ENCODE peak calls at places on chromosome 6, in five cellular contexts. Z, J, E, R and B are unnamed samples.

GRCh38 chr6:27238010-27238983 is 9.2 kb upstream of the PRSS16 start:
- DNase-seq in J (no peak), Z (no peak), E (no peak), R (peak; percentile 22), B (no peak)

GRCh38 chr6:63795006-63795405 is 159.4 kb downstream of the PHF3 start:
- DNase-seq in J (no peak), R (no peak), Z (no peak), E (no peak), B (no peak)

GRCh38 chr6:50128420-50129005 is 78.8 kb upstream of the DEFB112 start:
- DNase-seq in R (no peak), E (no peak), Z (no peak), J (peak; percentile 20), B (no peak)

GRCh38 chr6:113050979-113051378 is 703.8 kb downstream of the RFPL4B start:
- DNase-seq in J (no peak), R (no peak), Z (no peak), E (no peak), B (no peak)

GRCh38 chr6:79079425-79080130 is 1.5 kb upstream of the PHIP start:
- DNase-seq in Z (no peak), R (no peak), J (peak; percentile 16), E (no peak), B (peak; percentile 29)

GRCh38 chr6:143514996-143515760 is 3.7 kb upstream of the FUCA2 start:
- DNase-seq in R (no peak), E (no peak), J (no peak), Z (peak; percentile 67), B (no peak)

GRCh38 chr6:153485072-153485471 is 354.0 kb upstream of the RGS17 start:
- DNase-seq in J (no peak), E (no peak), R (no peak), Z (no peak), B (no peak)

GRCh38 chr6:138765896-138766487 is 7.6 kb upstream of the CCDC28A start:
- DNase-seq in E (no peak), J (peak; percentile 52), Z (no peak), R (no peak), B (peak; percentile 20)

GRCh38 chr6:138240476-138241245 is 22.4 kb upstream of the PBOV1 start:
- DNase-seq in J (peak; percentile 24), E (no peak), Z (no peak), R (no peak), B (peak; percentile 43)

GRCh38 chr6:132513821-132514545 is 1.1 kb upstream of the STX7 start:
- DNase-seq in E (no peak), J (no peak), Z (no peak), R (no peak), B (no peak)

GRCh38 chr6:373773-374724 is 17.5 kb upstream of the IRF4 start:
- DNase-seq in E (no peak), J (no peak), Z (no peak), R (no peak), B (no peak)

GRCh38 chr6:31822038-31822821 is 5.3 kb upstream of the HSPA1B start:
- DNase-seq in Z (peak; percentile 91), R (peak; percentile 64), E (peak; percentile 70), J (no peak), B (no peak)

GRCh38 chr6:165858571-165858970 is 195.5 kb upstream of the PDE10A start:
- DNase-seq in E (no peak), R (no peak), Z (no peak), J (no peak), B (no peak)

GRCh38 chr6:162261598-162261997 is 466.0 kb downstream of the PRKN start:
- DNase-seq in R (no peak), Z (no peak), J (no peak), E (no peak), B (no peak)

GRCh38 chr6:27472182-27472616 is 706 bp downstream of the ZNF184 start:
- DNase-seq in J (no peak), R (no peak), E (peak; percentile 62), Z (peak; percentile 56), B (peak; percentile 78)

GRCh38 chr6:106557837-106558236 is 71.5 kb downstream of the RTN4IP1 start:
- DNase-seq in Z (no peak), E (no peak), J (no peak), R (no peak), B (no peak)

GRCh38 chr6:70537266-70537665 is 29.5 kb upstream of the SDHAF4 start:
- DNase-seq in Z (no peak), E (no peak), J (no peak), R (no peak), B (no peak)

GRCh38 chr6:161128680-161129196 is 137.2 kb downstream of the MAP3K4 start:
- DNase-seq in Z (no peak), J (no peak), E (no peak), R (no peak), B (no peak)

GRCh38 chr6:138142806-138143205 is 18.9 kb upstream of the ARFGEF3 start:
- DNase-seq in J (no peak), E (no peak), Z (no peak), R (no peak), B (no peak)

GRCh38 chr6:170448745-170449144 is 104.4 kb downstream of the PSMB1 start:
- DNase-seq in E (no peak), R (no peak), Z (peak; percentile 5), J (no peak), B (no peak)

GRCh38 chr6:33390767-33391277 is 801 bp upstream of the KIFC1 start:
- DNase-seq in J (no peak), Z (no peak), E (no peak), R (no peak), B (no peak)

GRCh38 chr6:140572129-140572528 is 1197.7 kb upstream of the CITED2 start:
- DNase-seq in Z (no peak), J (no peak), R (no peak), E (no peak), B (no peak)

GRCh38 chr6:169850746-169851145 is 99.3 kb downstream of the ERMARD start:
- DNase-seq in E (no peak), J (no peak), R (no peak), Z (no peak), B (no peak)

GRCh38 chr6:108074057-108074358 is 533 bp downstream of the OSTM1 start:
- DNase-seq in Z (no peak), J (no peak), R (no peak), E (no peak), B (no peak)

GRCh38 chr6:73409395-73409794 is 14.8 kb downstream of the DDX43 start:
- DNase-seq in J (no peak), Z (no peak), E (no peak), R (no peak), B (no peak)

GRCh38 chr6:38432479-38432878 is 207.2 kb downstream of the BTBD9 start:
- DNase-seq in E (no peak), R (no peak), J (no peak), Z (no peak), B (no peak)

GRCh38 chr6:156741287-156742073 is 35.7 kb upstream of the ARID1B start:
- DNase-seq in E (no peak), Z (no peak), J (no peak), R (peak; percentile 38), B (no peak)

GRCh38 chr6:123503619-123504018 is 133.1 kb downstream of the TRDN start:
- DNase-seq in Z (no peak), E (no peak), J (no peak), R (no peak), B (no peak)

GRCh38 chr6:137958809-137959565 is 91.9 kb downstream of the TNFAIP3 start:
- DNase-seq in Z (no peak), R (no peak), J (peak; percentile 10), E (no peak), B (no peak)

GRCh38 chr6:105786890-105787655 is 299.1 kb upstream of the PRDM1 start:
- DNase-seq in E (no peak), R (peak; percentile 48), J (no peak), Z (no peak), B (no peak)

GRCh38 chr6:7153807-7154206 is 46.0 kb downstream of the RREB1 start:
- DNase-seq in J (no peak), R (no peak), E (no peak), Z (no peak), B (no peak)

GRCh38 chr6:108113557-108114519 is 39.3 kb upstream of the OSTM1 start:
- DNase-seq in J (peak; percentile 26), Z (peak; percentile 19), E (no peak), R (peak; percentile 24), B (no peak)

GRCh38 chr6:12047304-12047703 is 35.2 kb downstream of the HIVEP1 start:
- DNase-seq in J (no peak), R (peak; percentile 58), E (no peak), Z (no peak), B (no peak)